ENCODE peak calls at places on chromosomes 1 and 21, in six cellular contexts. W, B, V, Y, G and R are unnamed samples.

GRCh38 chr21:25577765-25578069 is 29.6 kb downstream of the MRPL39 start:
- DNase-seq in W (no peak), B (no peak), V (no peak), Y (no peak), G (no peak), R (no peak)

GRCh38 chr1:42821690-42822089 is 4.5 kb upstream of the SVBP start:
- DNase-seq in W (no peak), B (no peak), V (no peak), Y (no peak), G (no peak), R (no peak)

GRCh38 chr1:208030320-208031091 is 119.6 kb upstream of the CD34 start:
- DNase-seq in W (no peak), B (no peak), V (peak), Y (no peak), G (peak), R (no peak)

GRCh38 chr1:32406629-32407111 is 12.4 kb upstream of the BSDC1 start:
- DNase-seq in W (no peak), B (no peak), V (no peak), Y (no peak), G (no peak), R (no peak)

GRCh38 chr1:195336718-195337269 is 1271.4 kb downstream of the KCNT2 start:
- DNase-seq in W (no peak), B (no peak), V (no peak), Y (no peak), G (no peak), R (no peak)

GRCh38 chr1:204108312-204109141 is 35.6 kb downstream of the SOX13 start:
- DNase-seq in W (no peak), B (peak), V (no peak), Y (no peak), G (no peak), R (no peak)

GRCh38 chr1:65386452-65386851 is 34.0 kb upstream of the LEPR start:
- DNase-seq in W (no peak), B (no peak), V (no peak), Y (no peak), G (no peak), R (no peak)

GRCh38 chr1:54559111-54559548 is 11.1 kb downstream of the ACOT11 start:
- DNase-seq in W (no peak), B (no peak), V (no peak), Y (no peak), G (no peak), R (no peak)

GRCh38 chr1:21956720-21957552 is 19.8 kb upstream of the HSPG2 start:
- DNase-seq in W (peak), B (no peak), V (peak), Y (no peak), G (peak), R (no peak)

GRCh38 chr1:92476071-92476607 is 10.6 kb downstream of the GFI1 start:
- DNase-seq in W (no peak), B (no peak), V (no peak), Y (peak), G (no peak), R (no peak)

GRCh38 chr1:21098186-21098915 is 78.3 kb downstream of the EIF4G3 start:
- DNase-seq in W (no peak), B (no peak), V (no peak), Y (no peak), G (no peak), R (no peak)

GRCh38 chr1:107670397-107670796 is 294.6 kb downstream of the VAV3 start:
- DNase-seq in W (no peak), B (no peak), V (no peak), Y (no peak), G (no peak), R (no peak)

GRCh38 chr1:119327066-119327435 is 41.5 kb upstream of the HAO2 start:
- DNase-seq in W (no peak), B (peak), V (no peak), Y (no peak), G (no peak), R (no peak)

GRCh38 chr1:213985181-213986019 is 2.4 kb upstream of the PROX1 start:
- DNase-seq in W (no peak), B (peak), V (no peak), Y (peak), G (no peak), R (no peak)

GRCh38 chr1:94974224-94974623 is 47.3 kb upstream of the CNN3 start:
- DNase-seq in W (no peak), B (no peak), V (peak), Y (no peak), G (peak), R (peak)

GRCh38 chr1:51926171-51926812 is 47.8 kb upstream of the NRDC start:
- DNase-seq in W (no peak), B (peak), V (peak), Y (no peak), G (peak), R (peak)
- TF ChIP-seq CTCF in W (no peak), B (peak), V (peak), Y (no peak), G (peak), R (peak)

GRCh38 chr1:4494558-4494957 is 159.9 kb upstream of the AJAP1 start:
- DNase-seq in W (no peak), B (peak), V (no peak), Y (no peak), G (no peak), R (no peak)
- TF ChIP-seq CTCF in W (no peak), B (peak), V (no peak), Y (no peak), G (no peak), R (no peak)

GRCh38 chr1:73452522-73452921 is 745.5 kb downstream of the LRRIQ3 start:
- DNase-seq in W (no peak), B (no peak), V (peak), Y (no peak), G (no peak), R (peak)
- TF ChIP-seq CTCF in W (no peak), B (peak), V (peak), Y (no peak), G (no peak), R (no peak)

GRCh38 chr1:50105430-50105829 is 3.3 kb upstream of the ELAVL4 start:
- DNase-seq in W (no peak), B (no peak), V (no peak), Y (no peak), G (no peak), R (no peak)
- TF ChIP-seq CTCF in W (no peak), B (peak), V (no peak), Y (no peak), G (peak), R (no peak)